ENCODE peak calls at places on chromosomes 16 and 17, in four cellular contexts. S is naive thymus-derived CD8-positive, alpha-beta T cell; E is neuronal stem cell; P is aorta. N is an unnamed sample.
A peak's percentile ranks its signal among the peaks of the same experiment; 100 is the strongest.

GRCh38 chr17:6547336-6547735 is 9.0 kb downstream of the PITPNM3 start:
- DNase-seq in S (no peak), E (no peak), P (no peak), N (no peak)

GRCh38 chr16:81774348-81774747 is 4.7 kb upstream of the PLCG2 start:
- DNase-seq in S (no peak), E (no peak), P (no peak), N (peak; percentile 24)

GRCh38 chr17:48625502-48626201 is 506 bp downstream of the HOXB9 start:
- DNase-seq in S (peak; percentile 31), E (no peak), P (peak; percentile 80), N (no peak)

GRCh38 chr16:29820271-29820701 is at the start of gene MVP:
- DNase-seq in S (no peak), E (no peak), P (peak; percentile 87), N (no peak)

GRCh38 chr17:45675892-45676291 is 108.2 kb upstream of the CRHR1 start:
- DNase-seq in S (no peak), E (no peak), P (no peak), N (no peak)

GRCh38 chr16:14634389-14634725 is 1.6 kb downstream of the BFAR start:
- DNase-seq in S (no peak), E (no peak), P (peak; percentile 47), N (no peak)

GRCh38 chr17:35345926-35346771 is 27.3 kb downstream of the SLFN11 start:
- DNase-seq in S (peak; percentile 14), E (peak; percentile 15), P (peak; percentile 83), N (peak; percentile 53)

GRCh38 chr16:48434653-48435318 is 49.6 kb upstream of the SIAH1 start:
- DNase-seq in S (no peak), E (no peak), P (no peak), N (no peak)

GRCh38 chr17:68738044-68738443 is 136.9 kb upstream of the FAM20A start:
- DNase-seq in S (no peak), E (no peak), P (no peak), N (no peak)

GRCh38 chr16:88882358-88883030 is 16.0 kb upstream of the PABPN1L start:
- DNase-seq in S (no peak), E (no peak), P (no peak), N (no peak)

GRCh38 chr16:63628812-63629211 is 1493.1 kb downstream of the CDH11 start:
- DNase-seq in S (no peak), E (no peak), P (no peak), N (no peak)